ENCODE peak calls at places on chromosomes 5 and 9, in ten cellular contexts. One of them, this sample, is unnamed.

GRCh38 chr9:137027369-137028012 is 546 bp downstream of the ABCA2 start:
- DNase-seq in stomach: no peak
- DNase-seq in anterior cingulate cortex: no peak
- DNase-seq in neural crest cell: peak; percentile 28
- DNase-seq in esophagus squamous epithelium: no peak
- DNase-seq in nucleus accumbens: no peak
- DNase-seq in activated naive CD8-positive, alpha-beta T cell treated with anti-CD3 and anti-CD28 coated beads, Interleukin-2, amount 50 U/mL, for 16 hours: no peak
- DNase-seq in H7: peak; percentile 81
- DNase-seq in mucosa of gallbladder: no peak
- DNase-seq in HFFc6: no peak
- DNase-seq in this sample: no peak

GRCh38 chr5:135599421-135600140 is 20.8 kb upstream of the CXCL14 start:
- DNase-seq in stomach: no peak
- DNase-seq in anterior cingulate cortex: no peak
- DNase-seq in neural crest cell: no peak
- DNase-seq in esophagus squamous epithelium: no peak
- DNase-seq in nucleus accumbens: no peak
- DNase-seq in activated naive CD8-positive, alpha-beta T cell treated with anti-CD3 and anti-CD28 coated beads, Interleukin-2, amount 50 U/mL, for 16 hours: no peak
- DNase-seq in H7: no peak
- DNase-seq in mucosa of gallbladder: no peak
- DNase-seq in HFFc6: no peak
- DNase-seq in this sample: no peak

GRCh38 chr5:61734001-61734400 is 401.9 kb downstream of the ZSWIM6 start:
- DNase-seq in stomach: no peak
- DNase-seq in anterior cingulate cortex: no peak
- DNase-seq in neural crest cell: no peak
- DNase-seq in esophagus squamous epithelium: no peak
- DNase-seq in nucleus accumbens: no peak
- DNase-seq in activated naive CD8-positive, alpha-beta T cell treated with anti-CD3 and anti-CD28 coated beads, Interleukin-2, amount 50 U/mL, for 16 hours: no peak
- DNase-seq in H7: no peak
- DNase-seq in mucosa of gallbladder: peak; percentile 33
- DNase-seq in HFFc6: no peak
- DNase-seq in this sample: no peak

GRCh38 chr5:175657593-175658271 is at the start of gene HRH2:
- DNase-seq in stomach: peak; percentile 75
- DNase-seq in anterior cingulate cortex: no peak
- DNase-seq in neural crest cell: peak; percentile 13
- DNase-seq in esophagus squamous epithelium: no peak
- DNase-seq in nucleus accumbens: peak; percentile 36
- DNase-seq in activated naive CD8-positive, alpha-beta T cell treated with anti-CD3 and anti-CD28 coated beads, Interleukin-2, amount 50 U/mL, for 16 hours: no peak
- DNase-seq in H7: peak; percentile 89
- DNase-seq in mucosa of gallbladder: no peak
- DNase-seq in HFFc6: no peak
- DNase-seq in this sample: peak; percentile 69

GRCh38 chr5:169183581-169183980 is 117.4 kb downstream of the SLIT3 start:
- DNase-seq in stomach: no peak
- DNase-seq in anterior cingulate cortex: no peak
- DNase-seq in neural crest cell: no peak
- DNase-seq in esophagus squamous epithelium: no peak
- DNase-seq in nucleus accumbens: no peak
- DNase-seq in activated naive CD8-positive, alpha-beta T cell treated with anti-CD3 and anti-CD28 coated beads, Interleukin-2, amount 50 U/mL, for 16 hours: no peak
- DNase-seq in H7: no peak
- DNase-seq in mucosa of gallbladder: no peak
- DNase-seq in HFFc6: no peak
- DNase-seq in this sample: no peak

GRCh38 chr5:135167634-135168033 is 133.6 kb upstream of the PITX1 start:
- DNase-seq in stomach: no peak
- DNase-seq in anterior cingulate cortex: no peak
- DNase-seq in neural crest cell: no peak
- DNase-seq in esophagus squamous epithelium: no peak
- DNase-seq in nucleus accumbens: no peak
- DNase-seq in activated naive CD8-positive, alpha-beta T cell treated with anti-CD3 and anti-CD28 coated beads, Interleukin-2, amount 50 U/mL, for 16 hours: no peak
- DNase-seq in H7: no peak
- DNase-seq in mucosa of gallbladder: no peak
- DNase-seq in HFFc6: no peak
- DNase-seq in this sample: no peak

GRCh38 chr5:61603211-61603908 is 271.3 kb downstream of the ZSWIM6 start:
- DNase-seq in stomach: no peak
- DNase-seq in anterior cingulate cortex: peak; percentile 30
- DNase-seq in neural crest cell: no peak
- DNase-seq in esophagus squamous epithelium: no peak
- DNase-seq in nucleus accumbens: peak; percentile 59
- DNase-seq in activated naive CD8-positive, alpha-beta T cell treated with anti-CD3 and anti-CD28 coated beads, Interleukin-2, amount 50 U/mL, for 16 hours: no peak
- DNase-seq in H7: peak; percentile 46
- DNase-seq in mucosa of gallbladder: peak; percentile 39
- DNase-seq in HFFc6: no peak
- DNase-seq in this sample: no peak

GRCh38 chr9:27273186-27273585 is 23.8 kb downstream of the EQTN start:
- DNase-seq in stomach: no peak
- DNase-seq in anterior cingulate cortex: no peak
- DNase-seq in neural crest cell: no peak
- DNase-seq in esophagus squamous epithelium: no peak
- DNase-seq in nucleus accumbens: no peak
- DNase-seq in activated naive CD8-positive, alpha-beta T cell treated with anti-CD3 and anti-CD28 coated beads, Interleukin-2, amount 50 U/mL, for 16 hours: no peak
- DNase-seq in H7: no peak
- DNase-seq in mucosa of gallbladder: no peak
- DNase-seq in HFFc6: no peak
- DNase-seq in this sample: no peak

GRCh38 chr5:88298425-88298824 is 29.8 kb upstream of the TMEM161B start:
- DNase-seq in stomach: no peak
- DNase-seq in anterior cingulate cortex: no peak
- DNase-seq in neural crest cell: no peak
- DNase-seq in esophagus squamous epithelium: no peak
- DNase-seq in nucleus accumbens: no peak
- DNase-seq in activated naive CD8-positive, alpha-beta T cell treated with anti-CD3 and anti-CD28 coated beads, Interleukin-2, amount 50 U/mL, for 16 hours: no peak
- DNase-seq in H7: no peak
- DNase-seq in mucosa of gallbladder: no peak
- DNase-seq in HFFc6: peak; percentile 10
- DNase-seq in this sample: no peak

GRCh38 chr5:59506285-59506877 is 387.1 kb downstream of the PDE4D start:
- DNase-seq in stomach: no peak
- DNase-seq in anterior cingulate cortex: no peak
- DNase-seq in neural crest cell: no peak
- DNase-seq in esophagus squamous epithelium: no peak
- DNase-seq in nucleus accumbens: no peak
- DNase-seq in activated naive CD8-positive, alpha-beta T cell treated with anti-CD3 and anti-CD28 coated beads, Interleukin-2, amount 50 U/mL, for 16 hours: no peak
- DNase-seq in H7: no peak
- DNase-seq in mucosa of gallbladder: no peak
- DNase-seq in HFFc6: peak; percentile 26
- DNase-seq in this sample: no peak

GRCh38 chr9:27622688-27623340 is 49.5 kb upstream of the C9orf72 start:
- DNase-seq in stomach: no peak
- DNase-seq in anterior cingulate cortex: no peak
- DNase-seq in neural crest cell: no peak
- DNase-seq in esophagus squamous epithelium: no peak
- DNase-seq in nucleus accumbens: no peak
- DNase-seq in activated naive CD8-positive, alpha-beta T cell treated with anti-CD3 and anti-CD28 coated beads, Interleukin-2, amount 50 U/mL, for 16 hours: no peak
- DNase-seq in H7: no peak
- DNase-seq in mucosa of gallbladder: no peak
- DNase-seq in HFFc6: no peak
- DNase-seq in this sample: no peak

This sample was measured in mucosa of descending colon.